ENCODE peak calls at places on chromosomes 1 and 21, in nine cellular contexts. One of them, this sample, is unnamed.

GRCh38 chr1:27106561-27107323 is 48.2 kb downstream of the SLC9A1 start:
- DNase-seq in hypothalamus: no peak
- DNase-seq in immature natural killer cell: no peak
- DNase-seq in dorsolateral prefrontal cortex: peak
- DNase-seq in PC-3: no peak
- DNase-seq in stimulated activated effector memory CD8-positive, alpha-beta T cell treated with anti-CD3 and anti-CD28 coated beads, Interleukin-12 subunit alpha, Interleukin-12 subunit beta, amount 100 ng/mL, for 72 hours: no peak
- DNase-seq in H9: no peak
- DNase-seq in GM03348: no peak
- DNase-seq in CD8-positive, alpha-beta memory T cell: no peak
- DNase-seq in this sample: no peak

GRCh38 chr1:87914396-87914795 is 585.7 kb downstream of the LMO4 start:
- DNase-seq in immature natural killer cell: no peak
- DNase-seq in dorsolateral prefrontal cortex: no peak
- DNase-seq in CD8-positive, alpha-beta memory T cell: no peak
- DNase-seq in hypothalamus: no peak
- DNase-seq in H9: no peak
- DNase-seq in PC-3: no peak
- DNase-seq in stimulated activated effector memory CD8-positive, alpha-beta T cell treated with anti-CD3 and anti-CD28 coated beads, Interleukin-12 subunit alpha, Interleukin-12 subunit beta, amount 100 ng/mL, for 72 hours: no peak
- DNase-seq in GM03348: no peak
- DNase-seq in this sample: no peak

GRCh38 chr1:174956976-174957375 is 42.8 kb upstream of the CACYBP start:
- DNase-seq in PC-3: no peak
- DNase-seq in GM03348: no peak
- DNase-seq in hypothalamus: no peak
- DNase-seq in H9: no peak
- DNase-seq in dorsolateral prefrontal cortex: no peak
- DNase-seq in stimulated activated effector memory CD8-positive, alpha-beta T cell treated with anti-CD3 and anti-CD28 coated beads, Interleukin-12 subunit alpha, Interleukin-12 subunit beta, amount 100 ng/mL, for 72 hours: no peak
- DNase-seq in CD8-positive, alpha-beta memory T cell: no peak
- DNase-seq in immature natural killer cell: no peak
- DNase-seq in this sample: no peak

GRCh38 chr1:208820600-208821232 is 576.5 kb upstream of the PLXNA2 start:
- DNase-seq in CD8-positive, alpha-beta memory T cell: no peak
- DNase-seq in hypothalamus: no peak
- DNase-seq in stimulated activated effector memory CD8-positive, alpha-beta T cell treated with anti-CD3 and anti-CD28 coated beads, Interleukin-12 subunit alpha, Interleukin-12 subunit beta, amount 100 ng/mL, for 72 hours: no peak
- DNase-seq in GM03348: no peak
- DNase-seq in dorsolateral prefrontal cortex: no peak
- DNase-seq in H9: no peak
- DNase-seq in PC-3: no peak
- DNase-seq in immature natural killer cell: no peak
- DNase-seq in this sample: no peak

GRCh38 chr1:47624531-47624930 is 186.7 kb downstream of the FOXD2 start:
- DNase-seq in PC-3: peak
- DNase-seq in GM03348: no peak
- DNase-seq in dorsolateral prefrontal cortex: no peak
- DNase-seq in CD8-positive, alpha-beta memory T cell: no peak
- DNase-seq in hypothalamus: no peak
- DNase-seq in immature natural killer cell: no peak
- DNase-seq in H9: peak
- DNase-seq in stimulated activated effector memory CD8-positive, alpha-beta T cell treated with anti-CD3 and anti-CD28 coated beads, Interleukin-12 subunit alpha, Interleukin-12 subunit beta, amount 100 ng/mL, for 72 hours: peak
- DNase-seq in this sample: no peak

GRCh38 chr1:116561563-116561962 is 9.3 kb downstream of the CD58 start:
- DNase-seq in stimulated activated effector memory CD8-positive, alpha-beta T cell treated with anti-CD3 and anti-CD28 coated beads, Interleukin-12 subunit alpha, Interleukin-12 subunit beta, amount 100 ng/mL, for 72 hours: no peak
- DNase-seq in immature natural killer cell: no peak
- DNase-seq in CD8-positive, alpha-beta memory T cell: no peak
- DNase-seq in PC-3: no peak
- DNase-seq in dorsolateral prefrontal cortex: no peak
- DNase-seq in H9: no peak
- DNase-seq in GM03348: no peak
- DNase-seq in hypothalamus: no peak
- DNase-seq in this sample: no peak

GRCh38 chr1:219347843-219348475 is 174.3 kb downstream of the LYPLAL1 start:
- DNase-seq in GM03348: no peak
- DNase-seq in CD8-positive, alpha-beta memory T cell: no peak
- DNase-seq in stimulated activated effector memory CD8-positive, alpha-beta T cell treated with anti-CD3 and anti-CD28 coated beads, Interleukin-12 subunit alpha, Interleukin-12 subunit beta, amount 100 ng/mL, for 72 hours: no peak
- DNase-seq in immature natural killer cell: no peak
- DNase-seq in hypothalamus: no peak
- DNase-seq in dorsolateral prefrontal cortex: no peak
- DNase-seq in H9: no peak
- DNase-seq in PC-3: no peak
- DNase-seq in this sample: no peak

GRCh38 chr21:37208056-37208705 is 59.0 kb downstream of the VPS26C start:
- DNase-seq in GM03348: peak
- DNase-seq in dorsolateral prefrontal cortex: peak
- DNase-seq in PC-3: no peak
- DNase-seq in stimulated activated effector memory CD8-positive, alpha-beta T cell treated with anti-CD3 and anti-CD28 coated beads, Interleukin-12 subunit alpha, Interleukin-12 subunit beta, amount 100 ng/mL, for 72 hours: no peak
- DNase-seq in CD8-positive, alpha-beta memory T cell: no peak
- DNase-seq in hypothalamus: peak
- DNase-seq in H9: no peak
- DNase-seq in immature natural killer cell: peak
- DNase-seq in this sample: peak

GRCh38 chr1:11979453-11979817 is 809 bp upstream of the MFN2 start:
- DNase-seq in immature natural killer cell: no peak
- DNase-seq in stimulated activated effector memory CD8-positive, alpha-beta T cell treated with anti-CD3 and anti-CD28 coated beads, Interleukin-12 subunit alpha, Interleukin-12 subunit beta, amount 100 ng/mL, for 72 hours: no peak
- DNase-seq in GM03348: no peak
- DNase-seq in PC-3: no peak
- DNase-seq in H9: no peak
- DNase-seq in dorsolateral prefrontal cortex: peak
- DNase-seq in CD8-positive, alpha-beta memory T cell: peak
- DNase-seq in hypothalamus: peak
- DNase-seq in this sample: no peak

GRCh38 chr1:162703708-162704107 is 71.4 kb downstream of the DDR2 start:
- DNase-seq in CD8-positive, alpha-beta memory T cell: no peak
- DNase-seq in immature natural killer cell: no peak
- DNase-seq in stimulated activated effector memory CD8-positive, alpha-beta T cell treated with anti-CD3 and anti-CD28 coated beads, Interleukin-12 subunit alpha, Interleukin-12 subunit beta, amount 100 ng/mL, for 72 hours: no peak
- DNase-seq in dorsolateral prefrontal cortex: no peak
- DNase-seq in H9: no peak
- DNase-seq in hypothalamus: no peak
- DNase-seq in PC-3: no peak
- DNase-seq in GM03348: peak
- DNase-seq in this sample: no peak

GRCh38 chr1:109775408-109775807 is 11.7 kb upstream of the EPS8L3 start:
- DNase-seq in dorsolateral prefrontal cortex: no peak
- DNase-seq in immature natural killer cell: no peak
- DNase-seq in CD8-positive, alpha-beta memory T cell: no peak
- DNase-seq in H9: no peak
- DNase-seq in hypothalamus: no peak
- DNase-seq in stimulated activated effector memory CD8-positive, alpha-beta T cell treated with anti-CD3 and anti-CD28 coated beads, Interleukin-12 subunit alpha, Interleukin-12 subunit beta, amount 100 ng/mL, for 72 hours: no peak
- DNase-seq in GM03348: peak
- DNase-seq in PC-3: peak
- DNase-seq in this sample: no peak

GRCh38 chr1:244322791-244323521 is 128.8 kb downstream of the ADSS2 start:
- DNase-seq in CD8-positive, alpha-beta memory T cell: peak
- DNase-seq in immature natural killer cell: peak
- DNase-seq in PC-3: peak
- DNase-seq in hypothalamus: no peak
- DNase-seq in dorsolateral prefrontal cortex: no peak
- DNase-seq in GM03348: peak
- DNase-seq in stimulated activated effector memory CD8-positive, alpha-beta T cell treated with anti-CD3 and anti-CD28 coated beads, Interleukin-12 subunit alpha, Interleukin-12 subunit beta, amount 100 ng/mL, for 72 hours: no peak
- DNase-seq in H9: peak
- DNase-seq in this sample: no peak

GRCh38 chr1:116711061-116711582 is 43.1 kb upstream of the CD2 start:
- DNase-seq in stimulated activated effector memory CD8-positive, alpha-beta T cell treated with anti-CD3 and anti-CD28 coated beads, Interleukin-12 subunit alpha, Interleukin-12 subunit beta, amount 100 ng/mL, for 72 hours: no peak
- DNase-seq in PC-3: peak
- DNase-seq in CD8-positive, alpha-beta memory T cell: no peak
- DNase-seq in GM03348: no peak
- DNase-seq in hypothalamus: no peak
- DNase-seq in dorsolateral prefrontal cortex: no peak
- DNase-seq in H9: peak
- DNase-seq in immature natural killer cell: no peak
- DNase-seq in this sample: no peak

GRCh38 chr1:45752441-45753052 is 2.1 kb upstream of the IPP start:
- DNase-seq in hypothalamus: no peak
- DNase-seq in stimulated activated effector memory CD8-positive, alpha-beta T cell treated with anti-CD3 and anti-CD28 coated beads, Interleukin-12 subunit alpha, Interleukin-12 subunit beta, amount 100 ng/mL, for 72 hours: no peak
- DNase-seq in CD8-positive, alpha-beta memory T cell: no peak
- DNase-seq in H9: no peak
- DNase-seq in PC-3: peak
- DNase-seq in immature natural killer cell: no peak
- DNase-seq in GM03348: peak
- DNase-seq in dorsolateral prefrontal cortex: no peak
- DNase-seq in this sample: no peak

GRCh38 chr1:43980255-43981134 is 1.5 kb downstream of the B4GALT2 start:
- DNase-seq in PC-3: peak
- DNase-seq in CD8-positive, alpha-beta memory T cell: no peak
- DNase-seq in hypothalamus: no peak
- DNase-seq in immature natural killer cell: no peak
- DNase-seq in stimulated activated effector memory CD8-positive, alpha-beta T cell treated with anti-CD3 and anti-CD28 coated beads, Interleukin-12 subunit alpha, Interleukin-12 subunit beta, amount 100 ng/mL, for 72 hours: no peak
- DNase-seq in H9: no peak
- DNase-seq in dorsolateral prefrontal cortex: no peak
- DNase-seq in GM03348: peak
- DNase-seq in this sample: no peak

GRCh38 chr1:69230223-69230622 is 337.5 kb upstream of the LRRC7 start:
- DNase-seq in GM03348: no peak
- DNase-seq in CD8-positive, alpha-beta memory T cell: no peak
- DNase-seq in dorsolateral prefrontal cortex: no peak
- DNase-seq in PC-3: no peak
- DNase-seq in immature natural killer cell: no peak
- DNase-seq in H9: no peak
- DNase-seq in hypothalamus: no peak
- DNase-seq in stimulated activated effector memory CD8-positive, alpha-beta T cell treated with anti-CD3 and anti-CD28 coated beads, Interleukin-12 subunit alpha, Interleukin-12 subunit beta, amount 100 ng/mL, for 72 hours: no peak
- DNase-seq in this sample: no peak

GRCh38 chr1:59856725-59857338 is 42.1 kb downstream of the HOOK1 start:
- DNase-seq in CD8-positive, alpha-beta memory T cell: no peak
- DNase-seq in PC-3: peak
- DNase-seq in stimulated activated effector memory CD8-positive, alpha-beta T cell treated with anti-CD3 and anti-CD28 coated beads, Interleukin-12 subunit alpha, Interleukin-12 subunit beta, amount 100 ng/mL, for 72 hours: no peak
- DNase-seq in GM03348: no peak
- DNase-seq in dorsolateral prefrontal cortex: no peak
- DNase-seq in immature natural killer cell: no peak
- DNase-seq in H9: no peak
- DNase-seq in hypothalamus: no peak
- DNase-seq in this sample: no peak

GRCh38 chr21:46559291-46559983 is 45.4 kb downstream of the S100B start:
- DNase-seq in GM03348: no peak
- DNase-seq in hypothalamus: no peak
- DNase-seq in CD8-positive, alpha-beta memory T cell: peak
- DNase-seq in PC-3: no peak
- DNase-seq in stimulated activated effector memory CD8-positive, alpha-beta T cell treated with anti-CD3 and anti-CD28 coated beads, Interleukin-12 subunit alpha, Interleukin-12 subunit beta, amount 100 ng/mL, for 72 hours: peak
- DNase-seq in dorsolateral prefrontal cortex: no peak
- DNase-seq in H9: no peak
- DNase-seq in immature natural killer cell: peak
- DNase-seq in this sample: no peak

GRCh38 chr1:150619576-150620509 is 9.6 kb downstream of the ENSA start:
- DNase-seq in hypothalamus: no peak
- DNase-seq in immature natural killer cell: no peak
- DNase-seq in stimulated activated effector memory CD8-positive, alpha-beta T cell treated with anti-CD3 and anti-CD28 coated beads, Interleukin-12 subunit alpha, Interleukin-12 subunit beta, amount 100 ng/mL, for 72 hours: no peak
- DNase-seq in H9: no peak
- DNase-seq in PC-3: peak
- DNase-seq in GM03348: peak
- DNase-seq in dorsolateral prefrontal cortex: peak
- DNase-seq in CD8-positive, alpha-beta memory T cell: no peak
- DNase-seq in this sample: no peak

GRCh38 chr1:206839857-206840256 is 25.6 kb upstream of the IL20 start:
- DNase-seq in GM03348: peak
- DNase-seq in immature natural killer cell: no peak
- DNase-seq in PC-3: no peak
- DNase-seq in dorsolateral prefrontal cortex: no peak
- DNase-seq in CD8-positive, alpha-beta memory T cell: no peak
- DNase-seq in stimulated activated effector memory CD8-positive, alpha-beta T cell treated with anti-CD3 and anti-CD28 coated beads, Interleukin-12 subunit alpha, Interleukin-12 subunit beta, amount 100 ng/mL, for 72 hours: no peak
- DNase-seq in H9: no peak
- DNase-seq in hypothalamus: no peak
- DNase-seq in this sample: no peak

GRCh38 chr1:47432071-47433036 is 5.5 kb upstream of the FOXD2 start:
- DNase-seq in GM03348: peak
- DNase-seq in PC-3: peak
- DNase-seq in hypothalamus: peak
- DNase-seq in dorsolateral prefrontal cortex: peak
- DNase-seq in CD8-positive, alpha-beta memory T cell: peak
- DNase-seq in immature natural killer cell: peak
- DNase-seq in H9: peak
- DNase-seq in stimulated activated effector memory CD8-positive, alpha-beta T cell treated with anti-CD3 and anti-CD28 coated beads, Interleukin-12 subunit alpha, Interleukin-12 subunit beta, amount 100 ng/mL, for 72 hours: peak
- DNase-seq in this sample: peak

This sample was measured in hippocampal formation.